ENCODE peak calls at places on chromosomes 12 and 14, in eight cellular contexts. S is GM12878, H is upper lobe of left lung, Z is GM23338, R is HCT116, N is HepG2, A is Panc1, C is K562. K is an unnamed sample.

GRCh38 chr12:106133136-106134087 is 5.3 kb downstream of the NUAK1 start:
- ATAC-seq in S (no peak), H (no peak), Z (peak; percentile 59), R (peak; percentile 63), N (no peak), A (peak; percentile 60), C (no peak), K (no peak)

GRCh38 chr14:92652413-92653151 is 95.8 kb downstream of the LGMN start:
- ATAC-seq in S (peak; percentile 3), H (no peak), Z (no peak), R (no peak), N (no peak), A (no peak), C (no peak), K (no peak)

GRCh38 chr14:30521899-30522736 is 36.8 kb upstream of the G2E3 start:
- ATAC-seq in S (peak; percentile 65), H (no peak), Z (no peak), R (no peak), N (peak; percentile 70), A (no peak), C (peak; percentile 41), K (no peak)

GRCh38 chr12:117774986-117775775 is 193.6 kb downstream of the KSR2 start:
- ATAC-seq in S (no peak), H (no peak), Z (no peak), R (no peak), N (no peak), A (no peak), C (no peak), K (no peak)

GRCh38 chr12:6218526-6218925 is 18.3 kb downstream of the CD9 start:
- ATAC-seq in S (no peak), H (no peak), Z (no peak), R (no peak), N (no peak), A (no peak), C (no peak), K (no peak)

GRCh38 chr12:51393676-51394545 is 2.7 kb upstream of the GALNT6 start:
- ATAC-seq in S (no peak), H (peak; percentile 37), Z (no peak), R (no peak), N (no peak), A (no peak), C (no peak), K (peak; percentile 71)

GRCh38 chr12:90854136-90854689 is 100.8 kb downstream of the CCER1 start:
- ATAC-seq in S (peak; percentile 82), H (no peak), Z (peak; percentile 69), R (peak; percentile 81), N (peak; percentile 27), A (no peak), C (no peak), K (no peak)

GRCh38 chr14:20332386-20332945 is 613 bp downstream of the CCNB1IP1 start:
- ATAC-seq in S (peak; percentile 19), H (no peak), Z (peak; percentile 21), R (peak; percentile 43), N (peak; percentile 45), A (peak; percentile 68), C (peak; percentile 54), K (no peak)

GRCh38 chr12:116222358-116222757 is 55.1 kb downstream of the MED13L start:
- ATAC-seq in S (no peak), H (peak; percentile 63), Z (no peak), R (peak; percentile 35), N (no peak), A (no peak), C (no peak), K (peak; percentile 86)

GRCh38 chr14:70359076-70359424 is 433 bp downstream of the COX16 start:
- ATAC-seq in S (peak; percentile 21), H (no peak), Z (no peak), R (no peak), N (peak; percentile 71), A (no peak), C (peak; percentile 62), K (no peak)

GRCh38 chr12:108888031-108888430 is 8.1 kb downstream of the DAO start:
- ATAC-seq in S (no peak), H (no peak), Z (no peak), R (no peak), N (no peak), A (no peak), C (no peak), K (no peak)

GRCh38 chr14:81478446-81478845 is 55.2 kb downstream of the SEL1L start:
- ATAC-seq in S (peak; percentile 37), H (no peak), Z (no peak), R (no peak), N (no peak), A (no peak), C (no peak), K (no peak)

DNA sequence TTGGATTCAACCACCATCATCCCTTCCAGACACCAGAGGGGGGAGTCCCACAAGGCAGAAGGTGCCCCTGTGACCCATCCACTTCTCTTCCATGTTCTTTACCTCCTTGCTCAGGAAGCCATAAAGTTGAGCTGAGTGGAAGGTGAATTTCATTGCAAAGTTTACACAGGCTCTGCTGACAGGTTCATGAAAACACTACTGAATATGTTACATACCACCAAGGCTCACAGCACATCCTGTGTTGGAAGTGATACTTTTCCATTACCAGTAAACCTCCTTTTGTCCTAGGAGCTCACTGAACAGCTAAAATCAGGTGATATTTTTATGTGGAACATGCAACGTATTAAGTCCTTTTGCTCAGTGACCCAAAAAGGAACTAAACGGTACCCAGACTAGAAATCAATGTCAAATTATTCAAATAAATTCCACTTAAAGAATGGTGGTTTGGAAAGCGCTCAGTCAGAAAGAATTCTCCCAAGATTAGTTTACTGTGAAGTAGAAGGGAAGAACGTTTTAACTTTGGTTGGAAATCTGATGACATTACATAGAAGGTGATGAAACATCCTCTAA is 196.2 kb upstream of the NUDT4 start:
- ATAC-seq in S (no peak), H (no peak), Z (no peak), R (no peak), N (no peak), A (no peak), C (no peak), K (peak; percentile 60)
- TF ChIP-seq POLR2AphosphoS5 in S (no peak), H (no peak), Z (no peak), R (no peak), N (no peak), A (no peak), C (no peak), K (peak; percentile 82)

GRCh38 chr12:81329088-81329487 is 251.2 kb downstream of the ACSS3 start:
- ATAC-seq in S (peak; percentile 84), H (no peak), Z (peak; percentile 78), R (peak; percentile 47), N (peak; percentile 72), A (no peak), C (no peak), K (peak; percentile 25)
- H3K4me3 ChIP-seq in S (no peak overlapping the region), H (no peak overlapping the region), Z (no peak overlapping the region), R (no peak overlapping the region), N (no peak overlapping the region), A (no peak overlapping the region), C (no peak overlapping the region), K (no peak overlapping the region)

GRCh38 chr14:83660597-83660996 is 1869.3 kb upstream of the FLRT2 start:
- ATAC-seq in S (no peak), H (no peak), Z (no peak), R (no peak), N (no peak), A (no peak), C (no peak), K (no peak)

DNA sequence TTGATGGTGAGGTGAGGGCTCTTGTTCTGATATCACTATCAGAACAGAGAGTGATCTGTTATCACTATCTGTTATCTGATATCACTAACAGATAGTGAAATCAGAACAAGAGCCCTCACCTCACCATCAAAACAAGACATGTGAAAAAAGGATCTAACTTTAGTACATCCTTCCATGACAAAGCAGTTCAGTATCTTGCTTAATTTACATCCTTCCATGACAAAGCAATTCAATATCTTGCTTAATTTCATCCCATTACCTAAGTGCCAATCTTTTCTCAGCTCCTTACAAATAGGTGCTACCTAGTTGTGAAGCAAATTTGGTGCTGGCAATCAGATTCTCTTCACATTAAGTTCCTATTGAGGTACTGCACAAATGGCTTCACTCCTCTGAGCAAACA is 1865.6 kb upstream of the FLRT2 start:
- ATAC-seq in S (no peak), H (no peak), Z (no peak), R (no peak), N (no peak), A (no peak), C (no peak), K (no peak)
- TF ChIP-seq CTCF in S (no peak), H (no peak), Z (no peak), R (no peak), N (no peak), A (no peak), C (no peak), K (no peak)

GRCh38 chr14:24339284-24340151 is at the start of gene RIPK3:
- ATAC-seq in S (peak; percentile 95), H (peak; percentile 84), Z (peak; percentile 67), R (no peak), N (no peak), A (no peak), C (peak; percentile 20), K (peak; percentile 29)
- TF ChIP-seq POLR2AphosphoS5 in S (peak; percentile 52), H (peak; percentile 5), Z (no peak), R (no peak), N (no peak), A (no peak), C (no peak), K (no peak)

DNA sequence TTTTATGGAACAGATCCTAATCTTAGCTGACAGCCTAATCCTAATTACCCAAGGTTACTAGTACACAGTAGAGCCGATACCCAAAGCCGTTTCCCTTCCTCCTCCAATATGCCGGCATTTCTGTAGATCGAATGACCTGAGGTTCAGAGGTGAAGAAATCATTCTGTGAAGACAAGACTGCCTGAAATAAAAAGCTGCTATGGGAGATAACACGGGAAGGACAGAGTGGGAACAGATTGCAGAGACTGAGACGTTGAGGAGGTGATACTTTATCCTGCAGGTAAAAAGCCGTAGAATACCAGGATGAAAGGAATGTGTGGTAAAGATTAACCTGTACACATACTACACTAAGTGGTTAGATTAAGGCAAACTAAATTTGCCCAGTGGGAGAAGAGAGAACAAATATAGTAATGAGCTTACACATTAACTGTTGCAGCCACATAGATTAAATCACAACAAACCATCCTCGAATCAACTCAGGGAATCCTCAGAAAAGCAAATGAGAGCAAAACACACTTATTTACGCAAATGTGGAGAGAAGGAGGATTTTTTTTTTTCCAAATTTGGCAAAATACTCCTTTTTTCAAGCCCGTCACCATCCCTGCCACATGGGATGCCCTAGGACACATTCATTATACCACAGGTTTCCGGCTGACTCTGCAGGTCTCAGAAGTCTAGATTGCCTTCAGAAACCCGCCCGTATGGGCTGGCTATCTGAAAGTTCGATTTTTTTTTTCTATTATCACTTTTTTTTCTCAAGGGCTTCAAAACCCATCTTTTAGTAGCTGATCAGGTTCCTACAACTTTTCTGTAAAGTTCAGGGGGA is 188.0 kb downstream of the TTC8 start:
- ATAC-seq in S (no peak), H (peak; percentile 13), Z (no peak), R (no peak), N (peak; percentile 78), A (peak; percentile 42), C (peak; percentile 52), K (no peak)
- H3K4me3 ChIP-seq in S (no peak overlapping the region), H (no peak overlapping the region), Z (no peak overlapping the region), R (no peak overlapping the region), N (peak overlapping the region; percentile 54), A (peak overlapping the region; percentile 60), C (no peak overlapping the region), K (no peak overlapping the region)

DNA sequence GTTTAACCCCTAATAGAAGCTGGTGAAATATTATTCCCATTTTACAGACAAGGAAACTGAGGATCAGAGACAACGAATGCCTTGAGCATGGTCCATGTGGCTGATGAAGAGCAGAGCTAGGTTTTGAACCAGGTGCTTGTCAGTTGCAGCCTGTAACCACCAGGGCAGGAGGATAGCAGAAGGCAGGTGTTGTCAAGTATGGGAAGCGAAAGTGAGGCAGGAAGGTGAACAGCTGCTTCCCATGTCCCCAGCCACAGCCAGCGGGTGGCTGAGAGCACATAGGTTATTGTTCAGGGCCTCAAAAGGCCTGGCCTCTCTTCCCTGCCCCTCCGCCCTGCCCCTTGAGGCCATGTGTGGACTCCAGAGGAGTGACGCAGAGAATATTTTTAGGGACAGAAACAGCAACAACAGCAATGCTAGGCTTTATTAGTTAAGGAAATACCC is 39.6 kb downstream of the IQSEC3 start:
- ATAC-seq in S (peak; percentile 89), H (no peak), Z (peak; percentile 27), R (peak; percentile 37), N (peak; percentile 49), A (no peak), C (peak; percentile 6), K (no peak)
- TF ChIP-seq CTCF in S (peak; percentile 58), H (no peak), Z (peak; percentile 19), R (peak; percentile 36), N (peak; percentile 8), A (no peak), C (peak; percentile 36), K (no peak)

K was measured in gastroesophageal sphincter.